ENCODE peak calls at places on chromosomes 1 and 21, in ten cellular contexts. One of them, this sample, is unnamed.
A peak's percentile ranks its signal among the peaks of the same experiment; 100 is the strongest.

GRCh38 chr1:154696001-154696400 is 88.0 kb upstream of the ADAR start:
- DNase-seq in stimulated activated CD8-positive, alpha-beta memory T cell treated with anti-CD3 and anti-CD28 coated beads, Interleukin-15, amount 100 ng/mL, for 1 hour: no peak
- DNase-seq in ureter: no peak
- DNase-seq in AG08395: peak; percentile 20
- DNase-seq in tibial artery: no peak
- DNase-seq in GM19239: no peak
- DNase-seq in NCI-H460: no peak
- DNase-seq in renal cortical epithelial cell: no peak
- DNase-seq in activated effector memory CD4-positive, alpha-beta T cell treated with anti-CD3 and anti-CD28 coated beads, Interleukin-2, amount 50 U/mL, for 16 hours: no peak
- DNase-seq in Caki2: no peak
- DNase-seq in this sample: no peak

GRCh38 chr1:15883326-15883725 is 35.8 kb downstream of the SPEN start:
- DNase-seq in NCI-H460: no peak
- DNase-seq in ureter: no peak
- DNase-seq in Caki2: no peak
- DNase-seq in activated effector memory CD4-positive, alpha-beta T cell treated with anti-CD3 and anti-CD28 coated beads, Interleukin-2, amount 50 U/mL, for 16 hours: no peak
- DNase-seq in tibial artery: no peak
- DNase-seq in AG08395: no peak
- DNase-seq in stimulated activated CD8-positive, alpha-beta memory T cell treated with anti-CD3 and anti-CD28 coated beads, Interleukin-15, amount 100 ng/mL, for 1 hour: no peak
- DNase-seq in renal cortical epithelial cell: no peak
- DNase-seq in GM19239: no peak
- DNase-seq in this sample: no peak

GRCh38 chr1:118842462-118843201 is 145.5 kb downstream of the TBX15 start:
- DNase-seq in ureter: no peak
- DNase-seq in GM19239: no peak
- DNase-seq in AG08395: no peak
- DNase-seq in activated effector memory CD4-positive, alpha-beta T cell treated with anti-CD3 and anti-CD28 coated beads, Interleukin-2, amount 50 U/mL, for 16 hours: no peak
- DNase-seq in renal cortical epithelial cell: peak; percentile 71
- DNase-seq in tibial artery: no peak
- DNase-seq in Caki2: no peak
- DNase-seq in stimulated activated CD8-positive, alpha-beta memory T cell treated with anti-CD3 and anti-CD28 coated beads, Interleukin-15, amount 100 ng/mL, for 1 hour: no peak
- DNase-seq in NCI-H460: no peak
- DNase-seq in this sample: no peak

GRCh38 chr21:31660134-31660565 is 657 bp downstream of the SOD1 start:
- DNase-seq in GM19239: no peak
- DNase-seq in renal cortical epithelial cell: no peak
- DNase-seq in Caki2: peak; percentile 25
- DNase-seq in NCI-H460: no peak
- DNase-seq in activated effector memory CD4-positive, alpha-beta T cell treated with anti-CD3 and anti-CD28 coated beads, Interleukin-2, amount 50 U/mL, for 16 hours: no peak
- DNase-seq in AG08395: peak; percentile 61
- DNase-seq in ureter: peak; percentile 55
- DNase-seq in tibial artery: no peak
- DNase-seq in stimulated activated CD8-positive, alpha-beta memory T cell treated with anti-CD3 and anti-CD28 coated beads, Interleukin-15, amount 100 ng/mL, for 1 hour: no peak
- DNase-seq in this sample: peak; percentile 33

GRCh38 chr1:248736992-248737391 is 18.6 kb downstream of the LYPD8 start:
- DNase-seq in ureter: no peak
- DNase-seq in AG08395: no peak
- DNase-seq in activated effector memory CD4-positive, alpha-beta T cell treated with anti-CD3 and anti-CD28 coated beads, Interleukin-2, amount 50 U/mL, for 16 hours: no peak
- DNase-seq in GM19239: no peak
- DNase-seq in stimulated activated CD8-positive, alpha-beta memory T cell treated with anti-CD3 and anti-CD28 coated beads, Interleukin-15, amount 100 ng/mL, for 1 hour: no peak
- DNase-seq in NCI-H460: no peak
- DNase-seq in Caki2: no peak
- DNase-seq in tibial artery: no peak
- DNase-seq in renal cortical epithelial cell: no peak
- DNase-seq in this sample: no peak

GRCh38 chr1:221543529-221544120 is 198.3 kb downstream of the DUSP10 start:
- DNase-seq in NCI-H460: peak; percentile 11
- DNase-seq in tibial artery: no peak
- DNase-seq in Caki2: no peak
- DNase-seq in renal cortical epithelial cell: peak; percentile 59
- DNase-seq in stimulated activated CD8-positive, alpha-beta memory T cell treated with anti-CD3 and anti-CD28 coated beads, Interleukin-15, amount 100 ng/mL, for 1 hour: no peak
- DNase-seq in GM19239: no peak
- DNase-seq in AG08395: peak; percentile 55
- DNase-seq in ureter: no peak
- DNase-seq in activated effector memory CD4-positive, alpha-beta T cell treated with anti-CD3 and anti-CD28 coated beads, Interleukin-2, amount 50 U/mL, for 16 hours: no peak
- DNase-seq in this sample: no peak

GRCh38 chr1:69967245-69967766 is 238.1 kb downstream of the LRRC40 start:
- DNase-seq in stimulated activated CD8-positive, alpha-beta memory T cell treated with anti-CD3 and anti-CD28 coated beads, Interleukin-15, amount 100 ng/mL, for 1 hour: no peak
- DNase-seq in GM19239: no peak
- DNase-seq in ureter: no peak
- DNase-seq in renal cortical epithelial cell: no peak
- DNase-seq in AG08395: no peak
- DNase-seq in activated effector memory CD4-positive, alpha-beta T cell treated with anti-CD3 and anti-CD28 coated beads, Interleukin-2, amount 50 U/mL, for 16 hours: no peak
- DNase-seq in NCI-H460: no peak
- DNase-seq in tibial artery: no peak
- DNase-seq in Caki2: no peak
- DNase-seq in this sample: no peak

GRCh38 chr1:209567788-209568187 is 15.7 kb upstream of the CAMK1G start:
- DNase-seq in renal cortical epithelial cell: peak; percentile 72
- DNase-seq in NCI-H460: no peak
- DNase-seq in stimulated activated CD8-positive, alpha-beta memory T cell treated with anti-CD3 and anti-CD28 coated beads, Interleukin-15, amount 100 ng/mL, for 1 hour: no peak
- DNase-seq in ureter: no peak
- DNase-seq in activated effector memory CD4-positive, alpha-beta T cell treated with anti-CD3 and anti-CD28 coated beads, Interleukin-2, amount 50 U/mL, for 16 hours: no peak
- DNase-seq in Caki2: peak; percentile 62
- DNase-seq in AG08395: peak; percentile 62
- DNase-seq in tibial artery: no peak
- DNase-seq in GM19239: no peak
- DNase-seq in this sample: no peak

GRCh38 chr1:151007853-151008243 is 401 bp upstream of the PRUNE1 start:
- DNase-seq in AG08395: no peak
- DNase-seq in stimulated activated CD8-positive, alpha-beta memory T cell treated with anti-CD3 and anti-CD28 coated beads, Interleukin-15, amount 100 ng/mL, for 1 hour: no peak
- DNase-seq in activated effector memory CD4-positive, alpha-beta T cell treated with anti-CD3 and anti-CD28 coated beads, Interleukin-2, amount 50 U/mL, for 16 hours: no peak
- DNase-seq in renal cortical epithelial cell: no peak
- DNase-seq in NCI-H460: no peak
- DNase-seq in Caki2: no peak
- DNase-seq in tibial artery: no peak
- DNase-seq in ureter: no peak
- DNase-seq in GM19239: no peak
- DNase-seq in this sample: no peak

GRCh38 chr1:115710859-115711624 is 57.5 kb downstream of the CASQ2 start:
- DNase-seq in ureter: peak; percentile 60
- DNase-seq in stimulated activated CD8-positive, alpha-beta memory T cell treated with anti-CD3 and anti-CD28 coated beads, Interleukin-15, amount 100 ng/mL, for 1 hour: no peak
- DNase-seq in NCI-H460: no peak
- DNase-seq in Caki2: no peak
- DNase-seq in renal cortical epithelial cell: no peak
- DNase-seq in tibial artery: no peak
- DNase-seq in activated effector memory CD4-positive, alpha-beta T cell treated with anti-CD3 and anti-CD28 coated beads, Interleukin-2, amount 50 U/mL, for 16 hours: no peak
- DNase-seq in AG08395: no peak
- DNase-seq in GM19239: no peak
- DNase-seq in this sample: no peak

GRCh38 chr1:18197299-18197698 is 89.7 kb downstream of the IGSF21 start:
- DNase-seq in ureter: no peak
- DNase-seq in activated effector memory CD4-positive, alpha-beta T cell treated with anti-CD3 and anti-CD28 coated beads, Interleukin-2, amount 50 U/mL, for 16 hours: no peak
- DNase-seq in NCI-H460: no peak
- DNase-seq in GM19239: no peak
- DNase-seq in AG08395: no peak
- DNase-seq in Caki2: no peak
- DNase-seq in renal cortical epithelial cell: no peak
- DNase-seq in stimulated activated CD8-positive, alpha-beta memory T cell treated with anti-CD3 and anti-CD28 coated beads, Interleukin-15, amount 100 ng/mL, for 1 hour: no peak
- DNase-seq in tibial artery: no peak
- DNase-seq in this sample: no peak

GRCh38 chr1:58095183-58095582 is 451.3 kb downstream of the OMA1 start:
- DNase-seq in activated effector memory CD4-positive, alpha-beta T cell treated with anti-CD3 and anti-CD28 coated beads, Interleukin-2, amount 50 U/mL, for 16 hours: no peak
- DNase-seq in AG08395: no peak
- DNase-seq in NCI-H460: no peak
- DNase-seq in ureter: no peak
- DNase-seq in tibial artery: no peak
- DNase-seq in Caki2: no peak
- DNase-seq in GM19239: no peak
- DNase-seq in renal cortical epithelial cell: no peak
- DNase-seq in stimulated activated CD8-positive, alpha-beta memory T cell treated with anti-CD3 and anti-CD28 coated beads, Interleukin-15, amount 100 ng/mL, for 1 hour: no peak
- DNase-seq in this sample: no peak

This sample was measured in head of caudate nucleus.